ENCODE peak calls at places on chromosomes 5 and 9, in six cellular contexts. E is progenitor cell of endocrine pancreas; T is 8988T; Q is kidney tubule cell; B is stimulated activated CD8-positive, alpha-beta memory T cell treated with anti-CD3 and anti-CD28 coated beads, Interleukin-4, amount 100 ng/mL, for 1 hour; M is germinal center. C is an unnamed sample.

GRCh38 chr5:59745422-59745863 is 148.1 kb downstream of the PDE4D start:
- DNase-seq in E (no peak), T (no peak), Q (no peak), B (no peak), M (no peak), C (no peak)

GRCh38 chr9:1222511-1222910 is 172.4 kb downstream of the DMRT2 start:
- DNase-seq in E (no peak), T (no peak), Q (peak; percentile 6), B (no peak), M (no peak), C (no peak)

GRCh38 chr5:61578858-61579503 is 246.9 kb downstream of the ZSWIM6 start:
- DNase-seq in E (no peak), T (no peak), Q (no peak), B (no peak), M (no peak), C (no peak)

GRCh38 chr5:141787376-141787775 is 90.8 kb downstream of the PCDH1 start:
- DNase-seq in E (no peak), T (no peak), Q (no peak), B (no peak), M (no peak), C (no peak)

GRCh38 chr9:132401791-132402190 is 4.8 kb downstream of the TTF1 start:
- DNase-seq in E (no peak), T (no peak), Q (peak; percentile 22), B (no peak), M (no peak), C (no peak)

GRCh38 chr5:60856059-60856458 is 12.0 kb upstream of the ELOVL7 start:
- DNase-seq in E (no peak), T (no peak), Q (peak; percentile 34), B (no peak), M (no peak), C (no peak)

GRCh38 chr5:163718256-163718655 is 212.8 kb downstream of the MAT2B start:
- DNase-seq in E (no peak), T (no peak), Q (no peak), B (no peak), M (no peak), C (no peak)

GRCh38 chr9:80552931-80553330 is 981.2 kb downstream of the TLE4 start:
- DNase-seq in E (no peak), T (no peak), Q (no peak), B (no peak), M (no peak), C (no peak)

GRCh38 chr5:150502106-150502505 is 5.8 kb upstream of the NDST1 start:
- DNase-seq in E (no peak), T (no peak), Q (peak; percentile 39), B (no peak), M (no peak), C (no peak)

GRCh38 chr5:122458278-122458872 is 146.3 kb downstream of the SNCAIP start:
- DNase-seq in E (no peak), T (no peak), Q (peak; percentile 35), B (no peak), M (peak; percentile 22), C (no peak)

GRCh38 chr9:77427256-77427927 is 220.7 kb downstream of the GNA14 start:
- DNase-seq in E (no peak), T (no peak), Q (no peak), B (no peak), M (no peak), C (no peak)

GRCh38 chr5:147310059-147310704 is 75.4 kb downstream of the STK32A start:
- DNase-seq in E (no peak), T (peak; percentile 20), Q (peak; percentile 97), B (no peak), M (no peak), C (no peak)

GRCh38 chr5:88952344-88952743 is 69.4 kb upstream of the MEF2C start:
- DNase-seq in E (no peak), T (no peak), Q (peak; percentile 31), B (no peak), M (no peak), C (no peak)

GRCh38 chr5:34415559-34416198 is 240.4 kb upstream of the RAI14 start:
- DNase-seq in E (no peak), T (no peak), Q (peak; percentile 57), B (no peak), M (no peak), C (no peak)

GRCh38 chr9:532707-533106 is 308.8 kb upstream of the DMRT1 start:
- DNase-seq in E (no peak), T (no peak), Q (no peak), B (no peak), M (no peak), C (no peak)

GRCh38 chr9:94568250-94568889 is 13.5 kb downstream of the PCAT7 start:
- DNase-seq in E (no peak), T (no peak), Q (no peak), B (no peak), M (no peak), C (no peak)

GRCh38 chr9:69324549-69325401 is at the start of gene ENTREP1:
- DNase-seq in E (peak; percentile 53), T (peak; percentile 81), Q (peak; percentile 87), B (no peak), M (peak; percentile 9), C (peak; percentile 62)

C was measured in frontal cortex.